ENCODE peak calls at places on chromosome 17, in five cellular contexts. H, W, P, L and Y are unnamed samples.

GRCh38 chr17:27407916-27408846 is 48.1 kb upstream of the KSR1 start:
- DNase-seq in L (no peak), P (no peak), W (peak), H (no peak), Y (no peak)

GRCh38 chr17:35243459-35244204 is 760 bp downstream of the SLFN5 start:
- DNase-seq in P (peak), W (peak), L (peak), H (peak), Y (peak)

GRCh38 chr17:50459081-50459676 is 9.5 kb downstream of the CHAD start:
- DNase-seq in W (peak), H (no peak), L (no peak), P (no peak), Y (no peak)

GRCh38 chr17:81930142-81931125 is 2.9 kb upstream of the MAFG start:
- DNase-seq in W (no peak), H (no peak), P (no peak), L (no peak), Y (no peak)

GRCh38 chr17:17403899-17404576 is 72.8 kb upstream of the MED9 start:
- DNase-seq in P (peak), L (no peak), H (no peak), W (no peak), Y (peak)

GRCh38 chr17:42720996-42721583 is 23.8 kb downstream of the EZH1 start:
- DNase-seq in W (peak), L (no peak), H (no peak), P (peak), Y (peak)

GRCh38 chr17:50270430-50271172 is 3.7 kb upstream of the TMEM92 start:
- DNase-seq in P (no peak), W (no peak), H (no peak), L (no peak), Y (no peak)

GRCh38 chr17:54117452-54117851 is 294.7 kb downstream of the KIF2B start:
- DNase-seq in L (no peak), H (no peak), W (no peak), P (no peak), Y (no peak)

GRCh38 chr17:55478971-55479370 is 32.3 kb downstream of the SMIM36 start:
- DNase-seq in H (no peak), W (no peak), P (no peak), L (no peak), Y (no peak)

GRCh38 chr17:14918540-14918939 is 346.6 kb downstream of the PMP22 start:
- DNase-seq in L (no peak), P (no peak), H (no peak), W (peak), Y (no peak)